ENCODE peak calls at places on chromosome 21, in six cellular contexts. Y is hepatocyte; N is OCI-M1; X is activated naive CD8-positive, alpha-beta T cell treated with anti-CD3 and anti-CD28 coated beads, Interleukin-2, amount 50 U/mL, for 24 hours; I is AG04450; B is RPMI7951. R is an unnamed sample.
A peak's percentile ranks its signal among the peaks of the same experiment; 100 is the strongest.

GRCh38 chr21:45054927-45055612 is 19.3 kb upstream of the ADARB1 start:
- DNase-seq in B (no peak), I (no peak), N (peak; percentile 44), X (no peak), Y (no peak), R (no peak)

GRCh38 chr21:45443595-45444181 is 38.7 kb downstream of the COL18A1 start:
- DNase-seq in Y (no peak), N (no peak), B (no peak), I (no peak), X (no peak), R (no peak)

GRCh38 chr21:44737706-44738354 is 26.5 kb upstream of the TSPEAR start:
- DNase-seq in I (no peak), Y (no peak), N (peak; percentile 53), B (peak; percentile 8), X (no peak), R (no peak)

GRCh38 chr21:38631171-38631570 is 132.9 kb upstream of the ERG start:
- DNase-seq in X (no peak), N (no peak), B (peak; percentile 53), I (no peak), Y (no peak), R (no peak)

GRCh38 chr21:36783612-36784383 is 84.9 kb downstream of the SIM2 start:
- DNase-seq in X (no peak), Y (peak; percentile 71), I (peak; percentile 65), N (no peak), B (peak; percentile 89), R (no peak)

GRCh38 chr21:36104306-36105300 is 30.3 kb upstream of the CBR3 start:
- DNase-seq in X (peak; percentile 70), N (peak; percentile 28), B (peak; percentile 35), I (no peak), Y (peak; percentile 41), R (peak; percentile 28)

GRCh38 chr21:42061195-42061865 is 9.8 kb upstream of the UMODL1 start:
- DNase-seq in N (peak; percentile 94), B (no peak), Y (no peak), I (no peak), X (peak; percentile 27), R (no peak)

GRCh38 chr21:14797543-14797942 is 251.4 kb upstream of the SAMSN1 start:
- DNase-seq in I (no peak), N (no peak), Y (no peak), X (no peak), B (no peak), R (no peak)

GRCh38 chr21:29205009-29205408 is 74.6 kb downstream of the MAP3K7CL start:
- DNase-seq in X (no peak), B (no peak), N (no peak), Y (no peak), I (no peak), R (no peak)

GRCh38 chr21:29005696-29006095 is 13.0 kb upstream of the LTN1 start:
- DNase-seq in X (no peak), I (no peak), N (peak; percentile 15), B (no peak), Y (no peak), R (no peak)

GRCh38 chr21:33394260-33394659 is 9.0 kb upstream of the IFNGR2 start:
- DNase-seq in Y (no peak), X (no peak), B (no peak), I (no peak), N (peak; percentile 20), R (no peak)

GRCh38 chr21:21997390-21998333 is 999.5 kb downstream of the NCAM2 start:
- DNase-seq in N (no peak), X (no peak), B (peak; percentile 2), I (no peak), Y (peak; percentile 39), R (no peak)

GRCh38 chr21:42684109-42684916 is 30.9 kb downstream of the PDE9A start:
- DNase-seq in Y (no peak), N (no peak), B (peak; percentile 69), X (peak; percentile 44), I (no peak), R (no peak)

GRCh38 chr21:39788383-39788782 is 43.4 kb downstream of the IGSF5 start:
- DNase-seq in B (peak; percentile 86), N (peak; percentile 75), I (no peak), X (no peak), Y (peak; percentile 92), R (no peak)

GRCh38 chr21:30102881-30103280 is 63.7 kb downstream of the CLDN17 start:
- DNase-seq in I (no peak), Y (no peak), X (no peak), N (no peak), B (no peak), R (no peak)

GRCh38 chr21:34625194-34625593 is 10.3 kb upstream of the RCAN1 start:
- DNase-seq in Y (no peak), X (no peak), B (no peak), N (no peak), I (no peak), R (no peak)

GRCh38 chr21:45036630-45037029 is 37.8 kb upstream of the ADARB1 start:
- DNase-seq in Y (no peak), B (no peak), X (no peak), N (no peak), I (no peak), R (no peak)

GRCh38 chr21:36203603-36203889 is 46.9 kb downstream of the DOP1B start:
- DNase-seq in X (peak; percentile 48), B (peak; percentile 81), I (peak; percentile 64), Y (peak; percentile 81), N (no peak), R (no peak)

GRCh38 chr21:34204481-34205439 is 131.4 kb downstream of the MRPS6 start:
- DNase-seq in B (no peak), I (no peak), N (no peak), X (no peak), Y (no peak), R (no peak)

GRCh38 chr21:34029724-34030528 is 43.5 kb upstream of the MRPS6 start:
- DNase-seq in Y (peak; percentile 54), X (peak; percentile 29), N (peak; percentile 90), B (peak; percentile 73), I (peak; percentile 16), R (peak; percentile 35)

GRCh38 chr21:17900281-17900989 is 81.3 kb upstream of the C21orf91 start:
- DNase-seq in B (no peak), Y (no peak), N (peak; percentile 66), X (no peak), I (no peak), R (no peak)

GRCh38 chr21:25788677-25789076 is 53.9 kb downstream of the GABPA start:
- DNase-seq in B (no peak), N (no peak), X (no peak), I (no peak), Y (no peak), R (no peak)

R was measured in erythroblast.